ENCODE peak calls at places on chromosomes 11 and 22, in nine cellular contexts. Y, A, B, C, F, U, T, V and G are unnamed samples.

GRCh38 chr22:29697853-29698598 is 21.8 kb upstream of the CABP7 start:
- DNase-seq in Y (no peak), A (no peak), B (no peak), C (no peak), F (no peak), U (no peak), T (no peak), V (no peak), G (no peak)

GRCh38 chr11:95108159-95108611 is 18.5 kb downstream of the ENDOD1 start:
- DNase-seq in Y (no peak), A (no peak), B (peak), C (peak), F (no peak), U (peak), T (no peak), V (no peak), G (no peak)

GRCh38 chr11:104000798-104001197 is 35.6 kb upstream of the DDI1 start:
- DNase-seq in Y (no peak), A (no peak), B (no peak), C (peak), F (no peak), U (no peak), T (no peak), V (no peak), G (no peak)

GRCh38 chr22:31272522-31273446 is 19.5 kb downstream of the PIK3IP1 start:
- DNase-seq in Y (peak), A (peak), B (peak), C (peak), F (no peak), U (peak), T (peak), V (peak), G (peak)

GRCh38 chr11:64088159-64089026 is 52.7 kb downstream of the FLRT1 start:
- DNase-seq in Y (no peak), A (peak), B (no peak), C (no peak), F (no peak), U (no peak), T (no peak), V (no peak), G (no peak)

GRCh38 chr11:128809128-128809527 is 58.0 kb downstream of the KCNJ1 start:
- DNase-seq in Y (no peak), A (no peak), B (no peak), C (no peak), F (no peak), U (no peak), T (no peak), V (no peak), G (no peak)

GRCh38 chr11:132490976-132491375 is 1041.3 kb downstream of the OPCML start:
- DNase-seq in Y (no peak), A (no peak), B (no peak), C (no peak), F (no peak), U (no peak), T (peak), V (no peak), G (no peak)

GRCh38 chr22:20542055-20542454 is 34.6 kb downstream of the MED15 start:
- DNase-seq in Y (no peak), A (no peak), B (no peak), C (no peak), F (no peak), U (no peak), T (no peak), V (no peak), G (no peak)

GRCh38 chr11:111718436-111719325 is 47.5 kb downstream of the PPP2R1B start:
- DNase-seq in Y (no peak), A (no peak), B (no peak), C (peak), F (no peak), U (peak), T (peak), V (no peak), G (no peak)

GRCh38 chr22:27213766-27214581 is 556.6 kb downstream of the MIAT start:
- DNase-seq in Y (no peak), A (no peak), B (peak), C (peak), F (peak), U (no peak), T (peak), V (no peak), G (no peak)